ENCODE peak calls at places on chromosomes 11 and 22, in six cellular contexts. R, Q, K, C, Y and V are unnamed samples.

GRCh38 chr11:57162179-57162898 is 19.4 kb upstream of the LRRC55 start:
- DNase-seq in C (no peak), Q (no peak), Y (no peak), R (no peak), K (no peak), V (no peak)

GRCh38 chr11:43947003-43947500 is 4.6 kb downstream of the C11orf96 start:
- DNase-seq in Y (no peak), C (no peak), R (no peak), Q (no peak), K (no peak), V (no peak)

GRCh38 chr11:119702261-119702591 is 26.8 kb downstream of the NECTIN1 start:
- DNase-seq in C (peak), K (no peak), Y (no peak), R (no peak), Q (no peak), V (peak)

GRCh38 chr22:29204617-29205183 is 996 bp upstream of the EMID1 start:
- DNase-seq in K (no peak), R (no peak), Q (no peak), C (no peak), Y (no peak), V (no peak)

GRCh38 chr11:1236316-1237127 is 13.7 kb downstream of the MUC5B start:
- DNase-seq in K (no peak), C (no peak), Y (peak), Q (no peak), R (peak), V (no peak)

GRCh38 chr11:68025047-68025446 is 5.4 kb upstream of the NDUFS8 start:
- DNase-seq in Y (no peak), C (no peak), R (no peak), K (no peak), Q (no peak), V (no peak)

GRCh38 chr11:65864758-65865471 is 4.7 kb downstream of the MUS81 start:
- DNase-seq in Q (no peak), Y (no peak), C (no peak), K (no peak), R (peak), V (no peak)

GRCh38 chr11:128437137-128437536 is 150.2 kb downstream of the ETS1 start:
- DNase-seq in Q (no peak), R (no peak), Y (no peak), K (no peak), C (peak), V (no peak)

GRCh38 chr11:134958870-134959269 is 546.8 kb upstream of the B3GAT1 start:
- DNase-seq in C (no peak), K (no peak), Q (no peak), R (no peak), Y (no peak), V (no peak)

GRCh38 chr11:124592627-124593026 is 18.6 kb upstream of the PANX3 start:
- DNase-seq in Q (no peak), K (no peak), C (no peak), Y (no peak), R (no peak), V (no peak)

GRCh38 chr11:124595302-124595701 is 15.9 kb upstream of the PANX3 start:
- DNase-seq in Q (no peak), K (no peak), C (no peak), Y (no peak), R (no peak), V (no peak)

GRCh38 chr11:124586247-124586860 is 16.6 kb downstream of the OR8A1 start:
- DNase-seq in Q (peak), R (peak), Y (peak), K (peak), C (peak), V (no peak)

DNA sequence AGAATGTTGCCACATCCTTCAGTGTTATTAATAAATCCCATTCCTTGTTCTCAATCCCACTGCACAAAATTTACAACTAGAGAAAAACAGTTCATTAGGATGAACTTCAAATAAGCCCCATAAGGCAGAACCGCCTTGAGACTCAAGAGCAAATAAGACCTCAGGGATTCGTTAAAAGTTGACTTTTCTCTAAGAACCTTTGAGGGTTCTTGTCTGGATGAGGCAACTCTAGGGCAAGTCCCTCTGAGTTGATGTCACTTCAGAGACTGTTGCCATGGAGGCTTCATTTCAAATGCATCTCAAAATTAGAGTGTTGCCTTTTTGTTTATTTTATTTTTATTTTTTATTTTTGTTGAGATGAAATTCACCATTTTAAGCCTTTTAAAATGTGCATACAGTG is 19.8 kb upstream of the PANX3 start:
- DNase-seq in R (no peak), Q (no peak), C (no peak), K (no peak), Y (no peak), V (no peak)
- TF ChIP-seq CTCF in R (no peak), Q (no peak), C (no peak), K (no peak), Y (no peak), V (no peak)

GRCh38 chr11:64317961-64318693 is at the start of gene PRDX5:
- DNase-seq in C (peak), Q (peak), R (peak), K (peak), Y (peak), V (peak)
- TF ChIP-seq CTCF in C (peak), Q (peak), R (peak), K (peak), Y (peak), V (peak)

DNA sequence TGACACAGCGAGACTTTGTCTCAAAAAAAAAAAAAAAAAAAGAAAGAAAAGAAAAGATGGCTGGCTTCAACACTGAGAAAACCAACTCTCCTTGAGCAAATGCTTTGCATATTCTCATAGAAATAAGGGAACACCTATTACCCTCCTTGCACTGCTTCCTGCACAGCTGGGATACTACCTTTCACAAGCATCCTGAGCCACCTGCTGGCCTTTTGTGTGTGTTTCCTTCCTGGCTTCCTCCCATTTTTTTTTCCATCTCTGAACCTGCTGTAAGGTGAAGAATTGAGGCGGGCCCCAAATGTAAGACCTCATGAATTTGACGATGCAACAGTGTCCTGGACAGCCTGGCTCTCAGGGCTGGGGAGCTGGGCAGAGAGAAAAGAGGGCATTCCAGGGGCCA is 1.9 kb upstream of the RFPL3 start:
- DNase-seq in C (no peak), Y (no peak), R (no peak), K (no peak), Q (peak), V (no peak)
- TF ChIP-seq CTCF in C (no peak), Y (no peak), R (no peak), K (no peak), Q (peak), V (peak)

DNA sequence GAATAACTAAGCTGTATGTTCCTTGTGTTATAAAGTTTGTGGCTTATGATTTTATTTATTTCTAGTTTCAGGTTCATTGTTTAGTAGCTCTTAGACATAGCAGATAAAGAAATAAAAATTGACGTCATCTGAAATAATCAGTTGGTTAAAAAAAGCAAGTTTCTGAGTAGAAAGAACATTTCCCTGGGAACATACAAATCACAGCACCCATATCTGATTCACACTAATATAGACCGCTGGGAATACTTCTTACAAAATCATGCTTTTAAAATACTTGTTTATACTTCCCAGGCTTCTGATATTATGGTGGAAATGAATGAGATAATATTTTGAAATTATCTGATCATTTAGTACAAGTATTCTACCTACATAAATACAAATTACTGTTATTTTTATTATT is 63.1 kb upstream of the SC5D start:
- DNase-seq in K (no peak), R (no peak), Y (no peak), Q (no peak), C (no peak), V (no peak)
- TF ChIP-seq CTCF in K (no peak), R (no peak), Y (no peak), Q (no peak), C (no peak), V (no peak)